ENCODE peak calls at places on chromosomes 4 and X, in seven cellular contexts. One of them, this sample, is unnamed.

GRCh38 chrX:20089845-20090244 is 26.9 kb downstream of the MAP7D2 start:
- DNase-seq in OCI-LY7: no peak
- DNase-seq in right atrium auricular region: no peak
- DNase-seq in spleen: no peak
- DNase-seq in A673: no peak
- DNase-seq in tibial nerve: no peak
- DNase-seq in lower leg skin: no peak
- DNase-seq in this sample: no peak

GRCh38 chrX:3577551-3577950 is 135.9 kb downstream of the PRKX start:
- DNase-seq in OCI-LY7: no peak
- DNase-seq in right atrium auricular region: no peak
- DNase-seq in spleen: no peak
- DNase-seq in A673: no peak
- DNase-seq in tibial nerve: no peak
- DNase-seq in lower leg skin: no peak
- DNase-seq in this sample: no peak

GRCh38 chrX:46485897-46486296 is 59.3 kb downstream of the ZNF674 start:
- DNase-seq in OCI-LY7: no peak
- DNase-seq in right atrium auricular region: no peak
- DNase-seq in spleen: no peak
- DNase-seq in A673: no peak
- DNase-seq in tibial nerve: no peak
- DNase-seq in lower leg skin: no peak
- DNase-seq in this sample: no peak

GRCh38 chrX:9899640-9900075 is 67.5 kb upstream of the CLDN34 start:
- DNase-seq in OCI-LY7: no peak
- DNase-seq in right atrium auricular region: no peak
- DNase-seq in spleen: no peak
- DNase-seq in A673: no peak
- DNase-seq in tibial nerve: no peak
- DNase-seq in lower leg skin: no peak
- DNase-seq in this sample: peak; percentile 73

GRCh38 chr4:90069151-90069550 is 58.0 kb upstream of the CCSER1 start:
- DNase-seq in OCI-LY7: no peak
- DNase-seq in right atrium auricular region: no peak
- DNase-seq in spleen: no peak
- DNase-seq in A673: no peak
- DNase-seq in tibial nerve: no peak
- DNase-seq in lower leg skin: no peak
- DNase-seq in this sample: no peak

GRCh38 chr4:82517043-82517442 is 44.7 kb downstream of the TMEM150C start:
- DNase-seq in OCI-LY7: no peak
- DNase-seq in right atrium auricular region: no peak
- DNase-seq in spleen: no peak
- DNase-seq in A673: no peak
- DNase-seq in tibial nerve: no peak
- DNase-seq in lower leg skin: no peak
- DNase-seq in this sample: peak; percentile 50

GRCh38 chr4:183349673-183350072 is 27.4 kb upstream of the CLDN24 start:
- DNase-seq in OCI-LY7: no peak
- DNase-seq in right atrium auricular region: no peak
- DNase-seq in spleen: no peak
- DNase-seq in A673: no peak
- DNase-seq in tibial nerve: no peak
- DNase-seq in lower leg skin: no peak
- DNase-seq in this sample: no peak

GRCh38 chrX:140944710-140945109 is 57.7 kb upstream of the SPANXB1 start:
- DNase-seq in OCI-LY7: no peak
- DNase-seq in right atrium auricular region: no peak
- DNase-seq in spleen: no peak
- DNase-seq in A673: no peak
- DNase-seq in tibial nerve: no peak
- DNase-seq in lower leg skin: no peak
- DNase-seq in this sample: no peak

GRCh38 chr4:48436318-48436717 is 46.8 kb upstream of the SLC10A4 start:
- DNase-seq in OCI-LY7: no peak
- DNase-seq in right atrium auricular region: no peak
- DNase-seq in spleen: no peak
- DNase-seq in A673: no peak
- DNase-seq in tibial nerve: no peak
- DNase-seq in lower leg skin: no peak
- DNase-seq in this sample: peak; percentile 5

GRCh38 chrX:12949205-12949926 is 25.5 kb upstream of the TMSB4X start:
- DNase-seq in OCI-LY7: no peak
- DNase-seq in right atrium auricular region: no peak
- DNase-seq in spleen: no peak
- DNase-seq in A673: no peak
- DNase-seq in tibial nerve: no peak
- DNase-seq in lower leg skin: peak; percentile 18
- DNase-seq in this sample: no peak

GRCh38 chrX:7514871-7515599 is 327.9 kb upstream of the VCX start:
- DNase-seq in OCI-LY7: no peak
- DNase-seq in right atrium auricular region: no peak
- DNase-seq in spleen: no peak
- DNase-seq in A673: no peak
- DNase-seq in tibial nerve: peak; percentile 4
- DNase-seq in lower leg skin: no peak
- DNase-seq in this sample: no peak

GRCh38 chr4:55931833-55932232 is 16.9 kb upstream of the CEP135 start:
- DNase-seq in OCI-LY7: no peak
- DNase-seq in right atrium auricular region: no peak
- DNase-seq in spleen: no peak
- DNase-seq in A673: no peak
- DNase-seq in tibial nerve: no peak
- DNase-seq in lower leg skin: no peak
- DNase-seq in this sample: peak; percentile 42

GRCh38 chr4:5451243-5451642 is 257.1 kb downstream of the EVC2 start:
- DNase-seq in OCI-LY7: no peak
- DNase-seq in right atrium auricular region: no peak
- DNase-seq in spleen: no peak
- DNase-seq in A673: no peak
- DNase-seq in tibial nerve: no peak
- DNase-seq in lower leg skin: no peak
- DNase-seq in this sample: no peak

GRCh38 chr4:146585761-146586333 is 52.8 kb upstream of the POU4F2 start:
- DNase-seq in OCI-LY7: no peak
- DNase-seq in right atrium auricular region: no peak
- DNase-seq in spleen: no peak
- DNase-seq in A673: peak; percentile 92
- DNase-seq in tibial nerve: no peak
- DNase-seq in lower leg skin: no peak
- DNase-seq in this sample: peak; percentile 79

GRCh38 chr4:146577111-146577510 is 55.4 kb upstream of the SLC10A7 start:
- DNase-seq in OCI-LY7: no peak
- DNase-seq in right atrium auricular region: no peak
- DNase-seq in spleen: no peak
- DNase-seq in A673: peak; percentile 41
- DNase-seq in tibial nerve: no peak
- DNase-seq in lower leg skin: no peak
- DNase-seq in this sample: peak; percentile 26

GRCh38 chr4:146582864-146583263 is 55.8 kb upstream of the POU4F2 start:
- DNase-seq in OCI-LY7: no peak
- DNase-seq in right atrium auricular region: no peak
- DNase-seq in spleen: no peak
- DNase-seq in A673: peak; percentile 53
- DNase-seq in tibial nerve: no peak
- DNase-seq in lower leg skin: no peak
- DNase-seq in this sample: peak; percentile 5
- TF ChIP-seq CTCF in OCI-LY7: peak; percentile 24
- TF ChIP-seq CTCF in right atrium auricular region: no peak
- TF ChIP-seq CTCF in spleen: no peak
- TF ChIP-seq CTCF in A673: peak; percentile 50
- TF ChIP-seq CTCF in tibial nerve: no peak
- TF ChIP-seq CTCF in lower leg skin: no peak
- TF ChIP-seq CTCF in this sample: no peak

DNA sequence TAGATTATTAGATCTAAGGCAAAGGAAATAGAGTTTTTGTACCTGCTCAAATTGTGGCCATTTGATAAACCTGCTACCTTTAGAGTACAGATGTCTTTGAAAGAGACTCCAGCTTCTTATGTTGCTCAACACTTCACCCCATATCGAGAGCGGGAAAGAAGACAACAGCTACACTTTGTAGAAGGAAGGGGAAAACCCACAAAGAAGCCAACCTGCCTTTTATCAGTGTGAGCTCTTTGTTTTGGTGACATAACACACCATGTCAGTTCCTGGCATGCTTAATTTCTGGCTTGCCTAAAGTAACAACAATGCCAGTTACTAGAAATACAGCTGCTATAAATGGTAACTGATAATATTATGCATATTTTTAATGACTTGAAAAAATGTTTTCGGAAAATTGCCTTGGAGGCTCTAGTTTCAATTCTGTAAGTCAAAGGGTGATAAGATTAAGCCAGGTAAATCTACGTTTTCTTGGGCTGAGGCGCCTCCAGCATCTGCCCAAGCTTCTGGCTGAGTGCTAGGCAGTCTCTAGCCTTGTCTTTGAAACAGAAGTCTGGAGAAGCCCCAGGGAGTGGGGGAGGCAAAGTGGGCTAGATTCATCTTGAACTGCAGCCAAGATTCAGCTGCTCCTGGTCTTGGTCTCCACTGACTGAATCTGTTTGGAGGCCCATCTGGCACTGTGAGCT is 186.9 kb upstream of the LEF1 start:
- DNase-seq in OCI-LY7: no peak
- DNase-seq in right atrium auricular region: no peak
- DNase-seq in spleen: no peak
- DNase-seq in A673: peak; percentile 9
- DNase-seq in tibial nerve: no peak
- DNase-seq in lower leg skin: no peak
- DNase-seq in this sample: no peak
- H3K4me3 ChIP-seq in OCI-LY7: no peak overlapping the region
- H3K4me3 ChIP-seq in right atrium auricular region: no peak overlapping the region
- H3K4me3 ChIP-seq in spleen: no peak overlapping the region
- H3K4me3 ChIP-seq in A673: no peak overlapping the region
- H3K4me3 ChIP-seq in tibial nerve: no peak overlapping the region
- H3K4me3 ChIP-seq in lower leg skin: no peak overlapping the region
- H3K4me3 ChIP-seq in this sample: no peak overlapping the region

GRCh38 chrX:49919617-49920016 is 2.8 kb upstream of the CLCN5 start:
- DNase-seq in OCI-LY7: peak; percentile 27
- DNase-seq in right atrium auricular region: peak; percentile 71
- DNase-seq in spleen: no peak
- DNase-seq in A673: peak; percentile 58
- DNase-seq in tibial nerve: peak; percentile 41
- DNase-seq in lower leg skin: no peak
- DNase-seq in this sample: peak; percentile 89

GRCh38 chrX:49921109-49921508 is 1.3 kb upstream of the CLCN5 start:
- DNase-seq in OCI-LY7: no peak
- DNase-seq in right atrium auricular region: no peak
- DNase-seq in spleen: no peak
- DNase-seq in A673: no peak
- DNase-seq in tibial nerve: no peak
- DNase-seq in lower leg skin: no peak
- DNase-seq in this sample: no peak

DNA sequence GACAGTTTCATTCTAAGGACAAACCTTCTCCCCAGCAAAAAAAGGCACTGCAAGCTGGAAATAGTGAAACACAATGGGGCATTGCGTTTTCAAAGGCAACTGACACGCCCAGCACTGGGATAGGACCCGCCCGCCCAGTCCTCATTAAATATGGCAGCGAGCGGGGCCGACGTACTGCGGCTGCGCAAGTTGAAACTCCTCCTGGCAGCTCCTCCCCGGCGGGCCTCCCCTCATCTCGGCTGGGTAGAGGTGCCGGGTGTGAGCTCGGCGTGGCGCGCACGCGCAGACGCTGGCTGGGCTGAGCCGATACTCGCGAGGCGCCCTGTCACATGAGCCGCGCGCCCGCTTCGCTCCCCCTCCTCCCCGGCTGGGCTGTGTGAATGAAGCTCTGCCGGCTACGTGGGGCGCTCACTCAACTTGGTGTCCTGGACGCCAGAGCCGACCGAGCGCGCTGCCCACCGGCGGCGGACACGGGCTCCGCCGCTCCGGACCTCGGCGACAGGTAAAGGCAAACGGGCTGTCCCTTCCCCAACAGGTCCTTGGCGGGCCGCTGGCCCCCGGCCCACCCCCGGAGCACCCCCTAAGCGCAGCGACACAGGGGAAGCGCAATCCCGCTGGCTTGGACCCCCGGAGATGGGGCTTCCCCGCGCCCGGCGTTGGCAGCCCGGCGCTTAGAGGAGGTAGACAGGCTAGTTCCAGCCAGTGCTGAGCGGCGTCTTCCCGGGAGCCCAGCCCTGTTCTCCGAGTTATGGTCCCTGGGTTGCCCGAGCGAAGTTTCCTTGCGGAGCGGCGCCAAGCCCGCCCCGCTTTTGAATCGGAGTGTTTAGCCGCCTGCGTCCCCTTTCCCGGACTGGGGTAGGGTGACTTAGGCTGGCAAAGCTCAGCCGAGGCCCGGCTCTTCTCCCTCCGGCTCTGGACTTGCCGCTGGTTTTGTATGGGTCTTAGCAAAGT is at the start of gene CLCN5:
- DNase-seq in OCI-LY7: peak; percentile 92
- DNase-seq in right atrium auricular region: peak; percentile 95
- DNase-seq in spleen: peak; percentile 98
- DNase-seq in A673: peak; percentile 96
- DNase-seq in tibial nerve: peak; percentile 88
- DNase-seq in lower leg skin: peak; percentile 99
- DNase-seq in this sample: peak; percentile 96
- TF ChIP-seq CTCF in OCI-LY7: no peak
- TF ChIP-seq CTCF in right atrium auricular region: no peak
- TF ChIP-seq CTCF in spleen: no peak
- TF ChIP-seq CTCF in A673: no peak
- TF ChIP-seq CTCF in tibial nerve: no peak
- TF ChIP-seq CTCF in lower leg skin: no peak
- TF ChIP-seq CTCF in this sample: no peak

DNA sequence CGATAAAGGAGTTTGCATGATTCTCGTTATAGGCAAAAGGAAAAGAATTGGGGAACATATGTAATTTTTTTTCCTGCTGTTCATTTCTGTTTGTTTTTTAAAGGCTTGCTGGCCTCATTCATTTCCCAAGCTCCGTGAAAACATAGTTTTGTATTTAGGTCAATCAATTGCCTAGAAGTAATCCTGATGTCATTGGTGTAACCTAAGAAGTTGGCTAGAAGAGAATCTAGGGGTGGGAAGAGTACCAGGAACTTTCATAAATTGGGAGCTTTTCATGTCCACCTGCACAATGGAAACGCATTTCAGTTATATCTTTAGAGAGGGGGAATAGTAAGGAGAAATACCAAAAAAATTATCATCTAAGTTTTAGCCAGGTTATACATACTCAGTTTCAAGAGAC is 3.8 kb downstream of the RAPGEF2 start:
- DNase-seq in OCI-LY7: no peak
- DNase-seq in right atrium auricular region: no peak
- DNase-seq in spleen: no peak
- DNase-seq in A673: no peak
- DNase-seq in tibial nerve: no peak
- DNase-seq in lower leg skin: no peak
- DNase-seq in this sample: no peak
- H3K4me3 ChIP-seq in OCI-LY7: no peak overlapping the region
- H3K4me3 ChIP-seq in right atrium auricular region: no peak overlapping the region
- H3K4me3 ChIP-seq in spleen: no peak overlapping the region
- H3K4me3 ChIP-seq in A673: no peak overlapping the region
- H3K4me3 ChIP-seq in tibial nerve: no peak overlapping the region
- H3K4me3 ChIP-seq in lower leg skin: no peak overlapping the region
- H3K4me3 ChIP-seq in this sample: no peak overlapping the region

GRCh38 chrX:2284601-2285000 is 216.2 kb downstream of the DHRSX start:
- DNase-seq in OCI-LY7: no peak
- DNase-seq in right atrium auricular region: no peak
- DNase-seq in spleen: no peak
- DNase-seq in A673: no peak
- DNase-seq in tibial nerve: no peak
- DNase-seq in lower leg skin: no peak
- DNase-seq in this sample: no peak
- TF ChIP-seq CTCF in OCI-LY7: no peak
- TF ChIP-seq CTCF in right atrium auricular region: peak; percentile 23
- TF ChIP-seq CTCF in spleen: no peak
- TF ChIP-seq CTCF in A673: no peak
- TF ChIP-seq CTCF in tibial nerve: no peak
- TF ChIP-seq CTCF in lower leg skin: no peak
- TF ChIP-seq CTCF in this sample: no peak